ENCODE peak calls at places on chromosome 5, in four cellular contexts. X, Y, R and U are unnamed samples.

GRCh38 chr5:154824070-154824469 is 26.3 kb downstream of the FAXDC2 start:
- DNase-seq in X (no peak), Y (no peak), R (no peak), U (no peak)

GRCh38 chr5:59221769-59222168 is 638.9 kb downstream of the RAB3C start:
- DNase-seq in X (no peak), Y (no peak), R (no peak), U (no peak)

GRCh38 chr5:16565118-16565517 is 51.7 kb downstream of the RETREG1 start:
- DNase-seq in X (no peak), Y (peak; percentile 34), R (no peak), U (no peak)

GRCh38 chr5:157828031-157828948 is 30.7 kb downstream of the CLINT1 start:
- DNase-seq in X (no peak), Y (no peak), R (no peak), U (no peak)

GRCh38 chr5:67537439-67538342 is 341.1 kb upstream of the CD180 start:
- DNase-seq in X (no peak), Y (no peak), R (no peak), U (no peak)

GRCh38 chr5:139592289-139592688 is 31.1 kb downstream of the UBE2D2 start:
- DNase-seq in X (no peak), Y (no peak), R (no peak), U (no peak)

GRCh38 chr5:67426961-67427630 is 230.5 kb upstream of the CD180 start:
- DNase-seq in X (no peak), Y (no peak), R (no peak), U (no peak)

GRCh38 chr5:60395712-60396329 is 304.1 kb downstream of the DEPDC1B start:
- DNase-seq in X (no peak), Y (no peak), R (no peak), U (no peak)

GRCh38 chr5:33212900-33213299 is 227.9 kb upstream of the TARS1 start:
- DNase-seq in X (no peak), Y (no peak), R (no peak), U (no peak)

GRCh38 chr5:53642006-53642405 is 81.6 kb downstream of the NDUFS4 start:
- DNase-seq in X (no peak), Y (no peak), R (no peak), U (no peak)

GRCh38 chr5:145280806-145281205 is 554.3 kb downstream of the PRELID2 start:
- DNase-seq in X (no peak), Y (no peak), R (no peak), U (no peak)

GRCh38 chr5:113060410-113061025 is 83.9 kb downstream of the DCP2 start:
- DNase-seq in X (no peak), Y (no peak), R (no peak), U (no peak)

GRCh38 chr5:108260105-108260857 is 121.6 kb downstream of the FBXL17 start:
- DNase-seq in X (peak; percentile 62), Y (peak; percentile 56), R (peak; percentile 44), U (peak; percentile 39)

GRCh38 chr5:68290260-68290674 is 74.7 kb downstream of the PIK3R1 start:
- DNase-seq in X (no peak), Y (peak; percentile 25), R (no peak), U (peak; percentile 44)

GRCh38 chr5:73299017-73299630 is 126.1 kb downstream of the TMEM174 start:
- DNase-seq in X (no peak), Y (no peak), R (no peak), U (no peak)

GRCh38 chr5:158543539-158544387 is 556.0 kb downstream of the EBF1 start:
- DNase-seq in X (no peak), Y (no peak), R (no peak), U (no peak)

GRCh38 chr5:71932649-71933338 is 174.5 kb upstream of the MAP1B start:
- DNase-seq in X (no peak), Y (peak; percentile 29), R (peak; percentile 24), U (peak; percentile 71)

GRCh38 chr5:32760091-32760509 is 49.0 kb downstream of the NPR3 start:
- DNase-seq in X (no peak), Y (no peak), R (no peak), U (peak; percentile 9)

GRCh38 chr5:74516217-74516636 is 124.3 kb downstream of the ENC1 start:
- DNase-seq in X (no peak), Y (no peak), R (no peak), U (no peak)

GRCh38 chr5:112634796-112635195 is 102.9 kb upstream of the APC start:
- DNase-seq in X (no peak), Y (no peak), R (no peak), U (no peak)

GRCh38 chr5:116815081-116815480 is 240.5 kb upstream of the SEMA6A start:
- DNase-seq in X (no peak), Y (no peak), R (no peak), U (no peak)

GRCh38 chr5:84383816-84384603 is 670 bp downstream of the EDIL3 start:
- DNase-seq in X (no peak), Y (no peak), R (no peak), U (no peak)

GRCh38 chr5:10710513-10711128 is 50.4 kb downstream of the DAP start:
- DNase-seq in X (no peak), Y (no peak), R (no peak), U (no peak)

DNA sequence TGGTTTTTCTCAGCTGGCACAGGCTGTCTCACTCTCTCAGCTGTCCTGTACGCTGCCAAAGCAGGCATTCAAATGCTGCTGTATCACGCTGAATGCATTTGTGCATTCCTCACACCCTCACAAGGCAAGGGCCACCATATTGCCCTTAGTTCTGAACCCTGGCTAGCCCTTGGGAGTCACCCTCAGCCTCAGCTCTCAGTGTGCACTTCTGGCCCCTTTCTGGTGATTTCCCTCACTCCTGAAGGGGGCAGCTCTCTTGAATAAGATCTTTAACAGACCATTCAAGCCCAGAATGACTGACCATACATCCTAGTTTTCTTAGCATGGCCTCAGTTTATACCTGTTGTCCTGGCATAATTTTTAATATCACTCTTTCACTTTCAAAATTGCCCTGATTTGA is 84.3 kb downstream of the HTR1A start:
- DNase-seq in X (no peak), Y (no peak), R (no peak), U (no peak)
- TF ChIP-seq CTCF in X (no peak), Y (no peak), R (no peak), U (no peak)

DNA sequence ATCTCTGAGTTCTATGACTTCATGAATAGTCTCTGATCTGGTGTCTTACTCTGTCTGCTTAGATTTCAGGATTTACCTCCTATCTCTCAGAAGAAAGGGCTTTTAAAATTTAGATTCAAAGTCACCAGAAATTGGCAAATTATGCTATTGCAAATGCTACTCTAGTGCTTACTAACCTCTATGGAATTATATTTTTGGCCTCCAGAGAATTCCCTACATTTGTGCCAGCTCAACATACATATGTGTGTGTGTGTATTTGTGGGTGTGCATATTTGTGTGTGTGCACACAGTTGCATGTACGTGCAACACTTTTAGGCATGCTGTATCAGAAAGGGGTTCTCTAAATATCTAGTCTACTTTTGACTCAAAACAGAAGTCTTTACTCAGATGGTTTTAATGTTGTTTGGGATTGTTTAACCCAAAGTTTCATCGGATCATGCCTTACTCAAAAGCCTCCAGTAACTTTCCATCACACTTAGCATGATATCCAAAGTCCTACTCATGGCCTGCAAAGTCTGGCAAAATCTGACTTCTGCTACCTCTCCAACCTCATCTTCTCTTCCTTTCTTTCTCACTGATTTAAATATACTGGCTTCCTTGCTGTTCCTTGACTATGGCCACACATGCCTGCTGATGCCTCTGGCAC is 147.6 kb upstream of the NR3C1 start:
- DNase-seq in X (no peak), Y (no peak), R (no peak), U (no peak)
- H3K4me3 ChIP-seq in X (no peak overlapping the region), Y (no peak overlapping the region), R (no peak overlapping the region), U (no peak overlapping the region)

GRCh38 chr5:153783278-153783677 is 255.4 kb downstream of the FAM114A2 start:
- DNase-seq in X (no peak), Y (no peak), R (no peak), U (no peak)

GRCh38 chr5:153780876-153781275 is 257.8 kb downstream of the FAM114A2 start:
- DNase-seq in X (no peak), Y (no peak), R (no peak), U (no peak)

GRCh38 chr5:153781325-153781724 is 257.4 kb downstream of the FAM114A2 start:
- DNase-seq in X (no peak), Y (no peak), R (no peak), U (no peak)

GRCh38 chr5:153784277-153784676 is 254.4 kb downstream of the FAM114A2 start:
- DNase-seq in X (no peak), Y (no peak), R (no peak), U (no peak)

GRCh38 chr5:153782589-153783238 is 256.0 kb downstream of the FAM114A2 start:
- DNase-seq in X (no peak), Y (no peak), R (no peak), U (peak; percentile 7)
- TF ChIP-seq CTCF in X (no peak), Y (no peak), R (no peak), U (peak; percentile 36)

GRCh38 chr5:172102913-172103629 is 85.0 kb downstream of the STK10 start:
- DNase-seq in X (no peak), Y (peak; percentile 63), R (no peak), U (peak; percentile 96)
- H3K4me3 ChIP-seq in X (no peak overlapping the region), Y (no peak overlapping the region), R (no peak overlapping the region), U (peak overlapping the region; percentile 20)

DNA sequence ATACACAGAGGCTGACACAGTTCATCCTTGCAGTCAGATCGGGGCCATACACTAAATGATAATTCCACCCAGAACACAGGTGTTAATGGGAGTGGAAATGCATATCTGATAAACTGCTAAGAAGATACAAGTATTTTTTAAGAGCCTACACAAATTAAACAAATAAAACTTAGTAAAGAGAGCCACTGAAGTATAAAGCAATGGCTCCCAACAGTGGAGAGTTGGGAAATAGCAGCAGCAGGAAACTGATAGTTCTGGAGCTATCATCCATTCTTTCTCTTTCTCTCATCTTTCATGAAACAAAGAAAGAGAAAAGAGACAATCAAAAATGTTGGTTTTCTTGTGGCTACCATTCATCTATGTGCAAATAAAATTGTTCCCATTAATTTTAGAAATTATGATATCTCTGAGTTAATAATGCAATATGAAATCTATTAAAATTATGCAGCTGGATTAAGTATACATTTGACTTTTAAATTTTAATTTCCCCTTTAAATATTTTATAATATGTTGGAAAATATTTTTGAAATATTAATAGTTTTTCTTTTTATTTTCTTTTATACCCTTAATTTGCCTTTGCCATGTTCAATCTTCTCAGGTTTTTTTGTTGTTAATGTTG is 120.8 kb downstream of the EMB start:
- DNase-seq in X (no peak), Y (no peak), R (no peak), U (no peak)
- TF ChIP-seq CTCF in X (no peak), Y (no peak), R (no peak), U (no peak)

GRCh38 chr5:2742921-2743679 is 8.4 kb downstream of the IRX2 start:
- DNase-seq in X (no peak), Y (no peak), R (no peak), U (no peak)
- H3K4me3 ChIP-seq in X (no peak overlapping the region), Y (no peak overlapping the region), R (no peak overlapping the region), U (no peak overlapping the region)

GRCh38 chr5:55387865-55388264 is 80.1 kb downstream of the MTREX start:
- DNase-seq in X (no peak), Y (no peak), R (no peak), U (no peak)
- TF ChIP-seq CTCF in X (no peak), Y (no peak), R (no peak), U (no peak)